ENCODE peak calls at places on chromosome 6, in five cellular contexts. U is IMR-90; M is activated CD8-positive, alpha-beta memory T cell treated with anti-CD3 and anti-CD28 coated beads, Interleukin-2, amount 10 ng/mL, durations not matched to agents 7 days and 5 days; V is substantia nigra; Z is activated T-cell treated with anti-CD3 and anti-CD28 coated beads for 48 hours. K is an unnamed sample.
A peak's percentile ranks its signal among the peaks of the same experiment; 100 is the strongest.

GRCh38 chr6:25229671-25230321 is 49.4 kb upstream of the CARMIL1 start:
- DNase-seq in M (no peak), U (peak; percentile 59), V (no peak), Z (no peak), K (no peak)

GRCh38 chr6:149045404-149045803 is 272.1 kb upstream of the TAB2 start:
- DNase-seq in Z (no peak), V (no peak), M (peak; percentile 68), U (no peak), K (peak; percentile 32)

GRCh38 chr6:141212296-141212695 is 920.4 kb upstream of the GJE1 start:
- DNase-seq in Z (no peak), M (no peak), V (no peak), U (no peak), K (no peak)

GRCh38 chr6:163494279-163494727 is 79.8 kb downstream of the QKI start:
- DNase-seq in M (no peak), U (no peak), Z (no peak), V (no peak), K (no peak)

GRCh38 chr6:168160506-168161370 is 81.7 kb upstream of the FRMD1 start:
- DNase-seq in U (no peak), Z (no peak), M (peak; percentile 22), V (no peak), K (no peak)

GRCh38 chr6:131036143-131036542 is 26.9 kb downstream of the EPB41L2 start:
- DNase-seq in V (no peak), M (no peak), U (no peak), Z (no peak), K (no peak)

GRCh38 chr6:38058022-38058421 is 238.5 kb downstream of the ZFAND3 start:
- DNase-seq in U (peak; percentile 78), Z (peak; percentile 48), M (no peak), V (no peak), K (peak; percentile 72)

GRCh38 chr6:118377711-118378414 is 170.2 kb upstream of the PLN start:
- DNase-seq in M (no peak), Z (no peak), U (no peak), V (no peak), K (no peak)

GRCh38 chr6:43746071-43746470 is 23.9 kb upstream of the VEGFA start:
- DNase-seq in M (no peak), V (no peak), U (no peak), Z (no peak), K (no peak)

GRCh38 chr6:53436904-53437303 is 88.2 kb upstream of the ELOVL5 start:
- DNase-seq in V (no peak), U (peak; percentile 17), Z (no peak), M (no peak), K (no peak)

GRCh38 chr6:159061805-159062563 is 17.2 kb upstream of the TAGAP start:
- DNase-seq in Z (no peak), M (peak; percentile 68), V (no peak), U (no peak), K (peak; percentile 49)

GRCh38 chr6:19424853-19425252 is 412.3 kb upstream of the ID4 start:
- DNase-seq in Z (no peak), U (no peak), V (no peak), M (no peak), K (no peak)

GRCh38 chr6:80468398-80468797 is 361.9 kb downstream of the BCKDHB start:
- DNase-seq in V (no peak), U (no peak), Z (no peak), M (no peak), K (no peak)

GRCh38 chr6:99219788-99220187 is 129.7 kb downstream of the FAXC start:
- DNase-seq in M (no peak), U (no peak), Z (no peak), V (no peak), K (no peak)

GRCh38 chr6:4665489-4666417 is 110.5 kb upstream of the CDYL start:
- DNase-seq in U (peak; percentile 53), V (no peak), M (no peak), Z (no peak), K (no peak)

GRCh38 chr6:150202404-150202803 is 59.6 kb downstream of the PPP1R14C start:
- DNase-seq in V (no peak), M (no peak), Z (no peak), U (no peak), K (no peak)

GRCh38 chr6:130365166-130366010 is 429 bp upstream of the TMEM200A start:
- DNase-seq in M (peak; percentile 55), U (peak; percentile 70), V (no peak), Z (peak; percentile 48), K (peak; percentile 41)

GRCh38 chr6:548517-548916 is 108.4 kb downstream of the HUS1B start:
- DNase-seq in U (no peak), Z (peak; percentile 47), V (no peak), M (peak; percentile 73), K (no peak)

GRCh38 chr6:112933947-112934346 is 586.8 kb downstream of the RFPL4B start:
- DNase-seq in M (no peak), V (no peak), U (peak; percentile 57), Z (no peak), K (no peak)

GRCh38 chr6:10343320-10343719 is 71.6 kb downstream of the TFAP2A start:
- DNase-seq in Z (no peak), V (no peak), M (no peak), U (no peak), K (no peak)

GRCh38 chr6:54072708-54073313 is 38.4 kb upstream of the MLIP start:
- DNase-seq in V (no peak), M (no peak), U (no peak), Z (no peak), K (no peak)

GRCh38 chr6:119347466-119348307 is 1.9 kb downstream of the MAN1A1 start:
- DNase-seq in Z (peak; percentile 4), U (peak; percentile 23), M (peak; percentile 69), V (peak; percentile 20), K (peak; percentile 50)

K was measured in stimulated activated naive CD8-positive, alpha-beta T cell treated with anti-CD3 and anti-CD28 coated beads, Interleukin-15, amount 100 ng/mL, for 72 hours.